ENCODE peak calls at places on chromosomes 1 and 21, in ten cellular contexts. M is GF-D8, L is Panc1, U is fibroblast of villous mesenchyme, W is NCI-H2227 treated with DMSO at 0.1 percent for 48 hours, R is NCI-H774, Q is stomach, X is B cell, T is ELR, K is right cardiac atrium. P is an unnamed sample.

GRCh38 chr1:205495237-205495823 is 9.1 kb upstream of the CDK18 start:
- DNase-seq in M (no peak), L (no peak), U (no peak), W (peak), R (peak), Q (peak), X (no peak), T (no peak), K (peak), P (no peak)

GRCh38 chr1:9294910-9295636 is 2.4 kb downstream of the SPSB1 start:
- DNase-seq in M (no peak), L (no peak), U (peak), W (peak), R (no peak), Q (no peak), X (peak), T (peak), K (peak), P (no peak)

GRCh38 chr21:35641271-35642016 is 418.9 kb downstream of the SETD4 start:
- DNase-seq in M (no peak), L (no peak), U (peak), W (no peak), R (no peak), Q (no peak), X (no peak), T (peak), K (no peak), P (no peak)

GRCh38 chr1:198986442-198986841 is 347.6 kb downstream of the PTPRC start:
- DNase-seq in M (peak), L (no peak), U (no peak), W (no peak), R (no peak), Q (no peak), X (no peak), T (no peak), K (no peak), P (no peak)

GRCh38 chr1:36351222-36351977 is 28.0 kb upstream of the EVA1B start:
- DNase-seq in M (no peak), L (no peak), U (peak), W (peak), R (no peak), Q (no peak), X (no peak), T (peak), K (peak), P (peak)

GRCh38 chr1:47002211-47002610 is 21.3 kb upstream of the CYP4X1 start:
- DNase-seq in M (no peak), L (no peak), U (no peak), W (no peak), R (no peak), Q (no peak), X (no peak), T (peak), K (no peak), P (peak)

GRCh38 chr1:67479146-67479891 is 49.1 kb upstream of the SERBP1 start:
- DNase-seq in M (no peak), L (no peak), U (peak), W (no peak), R (no peak), Q (peak), X (no peak), T (peak), K (no peak), P (peak)

GRCh38 chr1:178220094-178220493 is 126.2 kb downstream of the RASAL2 start:
- DNase-seq in M (no peak), L (no peak), U (peak), W (no peak), R (no peak), Q (no peak), X (no peak), T (peak), K (no peak), P (peak)

GRCh38 chr1:216310776-216311175 is 112.5 kb downstream of the USH2A start:
- DNase-seq in M (no peak), L (no peak), U (peak), W (no peak), R (no peak), Q (peak), X (peak), T (peak), K (no peak), P (peak)

GRCh38 chr1:78884685-78885452 is 121.7 kb downstream of the ADGRL4 start:
- DNase-seq in M (no peak), L (no peak), U (no peak), W (no peak), R (no peak), Q (no peak), X (no peak), T (no peak), K (no peak), P (no peak)